ENCODE peak calls at places on chromosomes 6 and 20, in nine cellular contexts. Q, I, P, C, N, T, B, F and K are unnamed samples.

GRCh38 chr6:19472168-19472567 is 365.0 kb upstream of the ID4 start:
- DNase-seq in Q (no peak), I (no peak), P (peak), C (peak), N (no peak), T (no peak), B (peak), F (peak), K (no peak)

GRCh38 chr20:24630486-24631172 is 161.2 kb downstream of the SYNDIG1 start:
- DNase-seq in Q (no peak), I (no peak), P (no peak), C (no peak), N (no peak), T (no peak), B (no peak), F (no peak), K (no peak)

GRCh38 chr20:11331096-11331495 is 586.6 kb upstream of the BTBD3 start:
- DNase-seq in Q (no peak), I (no peak), P (no peak), C (no peak), N (no peak), T (no peak), B (no peak), F (no peak), K (no peak)

GRCh38 chr6:163352011-163352685 is 62.4 kb upstream of the QKI start:
- DNase-seq in Q (no peak), I (no peak), P (no peak), C (no peak), N (no peak), T (no peak), B (no peak), F (no peak), K (no peak)

GRCh38 chr20:25044660-25045342 is 13.1 kb downstream of the ACSS1 start:
- DNase-seq in Q (no peak), I (no peak), P (no peak), C (no peak), N (peak), T (peak), B (no peak), F (no peak), K (no peak)

GRCh38 chr20:33075281-33075680 is 4.2 kb upstream of the BPIFB4 start:
- DNase-seq in Q (no peak), I (no peak), P (no peak), C (no peak), N (no peak), T (no peak), B (no peak), F (no peak), K (no peak)

GRCh38 chr20:46572181-46572580 is 21.7 kb upstream of the OCSTAMP start:
- DNase-seq in Q (no peak), I (no peak), P (no peak), C (peak), N (no peak), T (peak), B (no peak), F (no peak), K (no peak)

GRCh38 chr6:46865221-46865620 is 56.5 kb downstream of the ADGRF5 start:
- DNase-seq in Q (no peak), I (no peak), P (no peak), C (no peak), N (no peak), T (no peak), B (no peak), F (no peak), K (no peak)

GRCh38 chr6:79993911-79994309 is 10.5 kb upstream of the TTK start:
- DNase-seq in Q (peak), I (no peak), P (no peak), C (no peak), N (no peak), T (no peak), B (no peak), F (no peak), K (no peak)

GRCh38 chr6:42259286-42259685 is 41.6 kb upstream of the MRPS10 start:
- DNase-seq in Q (no peak), I (no peak), P (no peak), C (no peak), N (no peak), T (no peak), B (no peak), F (no peak), K (no peak)

GRCh38 chr20:47664744-47665143 is 120.5 kb downstream of the SULF2 start:
- DNase-seq in Q (no peak), I (no peak), P (no peak), C (no peak), N (peak), T (no peak), B (no peak), F (no peak), K (no peak)

GRCh38 chr6:72286911-72287311 is 335.0 kb upstream of the KCNQ5 start:
- DNase-seq in Q (no peak), I (no peak), P (peak), C (no peak), N (no peak), T (no peak), B (no peak), F (peak), K (no peak)

GRCh38 chr6:13574571-13575376 is at the start of gene SIRT5:
- DNase-seq in Q (peak), I (peak), P (peak), C (peak), N (peak), T (peak), B (peak), F (peak), K (peak)

GRCh38 chr6:43088654-43089056 is 12.5 kb downstream of the PTK7 start:
- DNase-seq in Q (peak), I (no peak), P (no peak), C (no peak), N (no peak), T (no peak), B (no peak), F (peak), K (no peak)

GRCh38 chr6:152160346-152160745 is 352.9 kb downstream of the ESR1 start:
- DNase-seq in Q (no peak), I (no peak), P (no peak), C (no peak), N (no peak), T (no peak), B (no peak), F (no peak), K (peak)

GRCh38 chr6:81166770-81167169 is 585.7 kb downstream of the TENT5A start:
- DNase-seq in Q (no peak), I (no peak), P (peak), C (no peak), N (no peak), T (no peak), B (no peak), F (peak), K (no peak)

GRCh38 chr20:13336308-13337089 is 115.4 kb downstream of the ISM1 start:
- DNase-seq in Q (no peak), I (no peak), P (no peak), C (peak), N (no peak), T (no peak), B (peak), F (no peak), K (no peak)

GRCh38 chr6:26216015-26216885 is 129.0 kb downstream of the HFE start:
- DNase-seq in Q (peak), I (peak), P (peak), C (peak), N (peak), T (peak), B (peak), F (peak), K (peak)

GRCh38 chr6:44416103-44416502 is 28.6 kb downstream of the CDC5L start:
- DNase-seq in Q (no peak), I (no peak), P (peak), C (peak), N (no peak), T (no peak), B (peak), F (peak), K (no peak)

GRCh38 chr6:15079288-15079817 is 166.5 kb upstream of the JARID2 start:
- DNase-seq in Q (no peak), I (no peak), P (no peak), C (no peak), N (no peak), T (no peak), B (peak), F (no peak), K (no peak)

GRCh38 chr6:145699462-145699861 is 35.9 kb downstream of the EPM2A start:
- DNase-seq in Q (no peak), I (no peak), P (peak), C (no peak), N (no peak), T (no peak), B (no peak), F (peak), K (no peak)

GRCh38 chr20:3563548-3564177 is 92.8 kb downstream of the ATRN start:
- DNase-seq in Q (peak), I (no peak), P (peak), C (peak), N (no peak), T (no peak), B (peak), F (peak), K (peak)

GRCh38 chr20:56987992-56988391 is 278.4 kb downstream of the BMP7 start:
- DNase-seq in Q (no peak), I (no peak), P (no peak), C (no peak), N (no peak), T (no peak), B (peak), F (no peak), K (no peak)

GRCh38 chr6:56693988-56694387 is 51.3 kb upstream of the DST start:
- DNase-seq in Q (no peak), I (no peak), P (no peak), C (no peak), N (no peak), T (no peak), B (no peak), F (no peak), K (no peak)

GRCh38 chr6:139778688-139779087 is 404.2 kb upstream of the CITED2 start:
- DNase-seq in Q (no peak), I (no peak), P (peak), C (no peak), N (no peak), T (no peak), B (no peak), F (peak), K (no peak)

GRCh38 chr6:139030211-139030530 is 1.6 kb downstream of the ABRACL start:
- DNase-seq in Q (no peak), I (no peak), P (no peak), C (no peak), N (no peak), T (no peak), B (no peak), F (no peak), K (no peak)

GRCh38 chr6:111866857-111867256 is 6.4 kb downstream of the FYN start:
- DNase-seq in Q (no peak), I (no peak), P (no peak), C (no peak), N (no peak), T (no peak), B (no peak), F (peak), K (no peak)

GRCh38 chr6:111864138-111865048 is 8.9 kb downstream of the FYN start:
- DNase-seq in Q (no peak), I (no peak), P (no peak), C (no peak), N (no peak), T (no peak), B (no peak), F (no peak), K (no peak)

GRCh38 chr6:111865909-111866546 is 7.2 kb downstream of the FYN start:
- DNase-seq in Q (peak), I (no peak), P (no peak), C (no peak), N (no peak), T (no peak), B (no peak), F (no peak), K (no peak)

GRCh38 chr6:111862727-111863126 is 10.5 kb downstream of the FYN start:
- DNase-seq in Q (peak), I (no peak), P (no peak), C (no peak), N (no peak), T (no peak), B (no peak), F (no peak), K (no peak)

GRCh38 chr6:111865049-111865585 is 8.1 kb downstream of the FYN start:
- DNase-seq in Q (no peak), I (no peak), P (no peak), C (no peak), N (no peak), T (no peak), B (no peak), F (no peak), K (no peak)
- TF ChIP-seq CTCF in Q (no peak), I (no peak), P (no peak), C (no peak), N (no peak), T (no peak), B (no peak), F (no peak), K (no peak)

GRCh38 chr6:130676077-130676772 is 151.0 kb upstream of the SMLR1 start:
- DNase-seq in Q (peak), I (no peak), P (peak), C (no peak), N (no peak), T (peak), B (no peak), F (peak), K (no peak)
- TF ChIP-seq CTCF in Q (peak), I (no peak), P (no peak), C (no peak), N (no peak), T (no peak), B (peak), F (no peak), K (no peak)

DNA sequence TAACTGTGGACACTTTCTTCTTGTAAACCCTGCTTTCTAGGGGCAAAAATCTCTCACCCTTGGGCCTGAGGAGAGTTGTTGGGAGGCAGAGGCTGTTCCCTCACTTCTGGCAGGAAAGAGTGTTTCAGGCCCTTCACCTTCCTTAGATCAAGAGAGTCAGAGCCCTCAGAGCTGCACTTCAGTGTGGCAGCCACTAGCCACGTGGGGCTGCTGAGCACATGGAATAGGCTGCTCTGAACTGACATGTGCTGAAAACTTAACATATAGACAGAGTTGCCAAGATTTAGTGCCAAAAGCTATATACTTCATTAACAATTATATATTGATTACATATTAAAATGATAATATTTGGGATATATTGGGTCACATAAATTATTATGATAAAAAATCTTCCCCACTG is 4.4 kb upstream of the LMBRD1 start:
- DNase-seq in Q (peak), I (no peak), P (no peak), C (no peak), N (no peak), T (no peak), B (no peak), F (no peak), K (no peak)
- TF ChIP-seq CTCF in Q (no peak), I (no peak), P (no peak), C (no peak), N (no peak), T (no peak), B (no peak), F (no peak), K (no peak)

DNA sequence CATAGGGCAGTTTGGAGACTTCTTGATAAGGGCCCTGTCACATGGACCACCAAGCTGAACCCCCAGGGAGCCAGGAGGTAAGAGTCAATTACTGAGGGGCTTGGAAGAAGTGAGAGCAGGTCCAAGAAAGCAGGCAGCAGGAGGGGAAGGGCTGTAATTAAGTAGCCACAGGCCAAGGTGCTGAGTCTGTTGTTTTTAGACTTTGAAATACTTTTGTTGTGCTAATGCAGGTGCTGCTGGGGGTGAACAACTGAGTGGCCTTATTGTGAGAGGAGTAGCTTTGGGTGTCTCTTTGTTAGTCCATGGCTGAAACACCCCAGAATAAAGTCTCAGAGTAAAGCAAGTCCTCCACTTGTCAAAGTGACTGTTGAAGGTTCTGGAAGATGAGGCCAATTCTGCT is 267.0 kb upstream of the SUPT3H start:
- DNase-seq in Q (peak), I (no peak), P (no peak), C (no peak), N (no peak), T (no peak), B (no peak), F (no peak), K (no peak)
- TF ChIP-seq CTCF in Q (no peak), I (no peak), P (no peak), C (no peak), N (no peak), T (no peak), B (no peak), F (no peak), K (no peak)

DNA sequence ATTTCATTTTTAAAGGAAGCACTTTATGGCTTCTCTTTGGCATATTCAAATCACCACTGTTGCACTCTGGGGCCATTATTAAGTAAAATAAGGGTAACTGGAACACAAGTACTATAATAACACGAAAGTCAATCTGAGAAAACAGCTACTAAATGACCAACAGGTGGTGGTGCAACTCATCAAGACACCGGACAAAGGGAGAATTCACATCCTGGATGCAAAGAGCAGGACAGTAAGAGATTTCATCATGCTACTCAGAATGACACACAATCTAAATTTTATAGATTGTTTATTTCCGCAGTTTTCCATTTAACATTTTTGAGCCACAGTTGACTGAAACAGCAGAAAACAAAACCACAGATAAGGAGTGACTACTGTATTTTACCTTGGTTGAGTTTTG is 27.6 kb upstream of the LY86 start:
- DNase-seq in Q (no peak), I (no peak), P (no peak), C (no peak), N (no peak), T (no peak), B (no peak), F (no peak), K (no peak)
- TF ChIP-seq CTCF in Q (peak), I (no peak), P (no peak), C (no peak), N (no peak), T (no peak), B (no peak), F (no peak), K (no peak)

GRCh38 chr6:21597243-21597682 is 3.7 kb downstream of the SOX4 start:
- DNase-seq in Q (no peak), I (no peak), P (no peak), C (no peak), N (no peak), T (no peak), B (no peak), F (no peak), K (no peak)
- TF ChIP-seq CTCF in Q (no peak), I (peak), P (no peak), C (peak), N (no peak), T (no peak), B (no peak), F (no peak), K (no peak)

GRCh38 chr6:111776236-111777189 is 96.7 kb downstream of the FYN start:
- DNase-seq in Q (no peak), I (no peak), P (peak), C (no peak), N (no peak), T (no peak), B (no peak), F (no peak), K (no peak)

GRCh38 chr6:111775145-111775936 is 97.9 kb downstream of the FYN start:
- DNase-seq in Q (no peak), I (no peak), P (no peak), C (no peak), N (no peak), T (no peak), B (no peak), F (peak), K (no peak)

GRCh38 chr6:111779660-111780059 is 93.6 kb downstream of the FYN start:
- DNase-seq in Q (no peak), I (no peak), P (no peak), C (no peak), N (no peak), T (no peak), B (no peak), F (no peak), K (no peak)

GRCh38 chr6:111779031-111779430 is 94.2 kb downstream of the FYN start:
- DNase-seq in Q (no peak), I (no peak), P (no peak), C (no peak), N (no peak), T (no peak), B (no peak), F (no peak), K (no peak)

DNA sequence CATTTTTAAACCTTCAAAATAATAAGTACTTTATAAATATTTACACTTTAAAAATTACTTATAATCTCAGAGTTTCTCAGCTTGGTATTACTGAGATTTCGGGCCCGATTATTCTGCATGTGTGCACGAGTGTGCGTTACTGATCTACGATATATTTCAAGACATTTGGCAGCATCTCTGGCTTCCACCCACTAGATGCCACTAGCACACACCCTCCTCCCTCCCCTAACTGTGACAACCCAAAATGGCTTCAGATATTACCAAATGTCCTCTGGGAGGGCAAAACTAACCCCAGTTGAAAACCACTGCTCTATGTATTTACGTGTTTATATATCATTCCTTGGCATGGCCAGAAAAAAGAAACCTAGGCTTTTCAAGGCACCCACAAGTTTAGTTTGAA is 95.9 kb downstream of the FYN start:
- DNase-seq in Q (no peak), I (no peak), P (no peak), C (no peak), N (no peak), T (no peak), B (no peak), F (no peak), K (no peak)
- TF ChIP-seq CTCF in Q (peak), I (no peak), P (no peak), C (no peak), N (no peak), T (no peak), B (peak), F (peak), K (no peak)